ENCODE peak calls at places on chromosomes 12 and 14, in nine cellular contexts. V, M, F, C, D, H, N, Z and R are unnamed samples.

GRCh38 chr12:13661005-13661887 is 320.2 kb downstream of the GRIN2B start:
- DNase-seq in V (peak; percentile 0), M (peak; percentile 63), F (peak; percentile 71), C (peak; percentile 79), D (peak; percentile 61), H (no peak), N (no peak), Z (peak; percentile 67), R (peak; percentile 76)

GRCh38 chr14:89027097-89027740 is 202.8 kb downstream of the TTC8 start:
- DNase-seq in V (peak; percentile 46), M (peak; percentile 66), F (peak; percentile 49), C (peak; percentile 80), D (peak; percentile 61), H (peak; percentile 38), N (peak; percentile 57), Z (no peak), R (peak; percentile 74)

GRCh38 chr14:23562822-23563472 is 4.6 kb downstream of the AP1G2 start:
- DNase-seq in V (peak; percentile 43), M (peak; percentile 67), F (peak; percentile 37), C (peak; percentile 90), D (peak; percentile 58), H (peak; percentile 48), N (peak; percentile 55), Z (no peak), R (no peak)

GRCh38 chr12:94686834-94687628 is 36.7 kb upstream of the TMCC3 start:
- DNase-seq in V (no peak), M (no peak), F (no peak), C (no peak), D (no peak), H (no peak), N (no peak), Z (no peak), R (no peak)

GRCh38 chr14:73223049-73223448 is 14.3 kb upstream of the PAPLN start:
- DNase-seq in V (no peak), M (no peak), F (no peak), C (no peak), D (no peak), H (no peak), N (peak; percentile 19), Z (no peak), R (no peak)

GRCh38 chr12:7972734-7973488 is 36.9 kb upstream of the SLC2A3 start:
- DNase-seq in V (no peak), M (no peak), F (no peak), C (no peak), D (no peak), H (no peak), N (no peak), Z (no peak), R (no peak)

GRCh38 chr12:11877869-11878780 is 192.6 kb upstream of the BCL2L14 start:
- DNase-seq in V (no peak), M (peak; percentile 76), F (peak; percentile 79), C (peak; percentile 32), D (peak; percentile 57), H (no peak), N (no peak), Z (no peak), R (peak; percentile 79)

GRCh38 chr14:34649344-34649743 is 19.4 kb upstream of the SNX6 start:
- DNase-seq in V (no peak), M (no peak), F (no peak), C (no peak), D (no peak), H (no peak), N (no peak), Z (no peak), R (no peak)

GRCh38 chr14:105316563-105316941 is 2.0 kb downstream of the PACS2 start:
- DNase-seq in V (no peak), M (no peak), F (no peak), C (no peak), D (no peak), H (no peak), N (no peak), Z (no peak), R (no peak)
- H3K4me1 ChIP-seq in V (peaks cover 21% of the 10 kb centered on the region), M (peaks cover 43% of the 10 kb centered on the region), F (peaks cover 6% of the 10 kb centered on the region), C (no peaks in the 10 kb centered on the region), D (peaks cover 59% of the 10 kb centered on the region), H (peaks cover 48% of the 10 kb centered on the region), N (peaks cover 23% of the 10 kb centered on the region), Z (peaks cover 40% of the 10 kb centered on the region), R (peaks cover 14% of the 10 kb centered on the region)

GRCh38 chr12:46369095-46369473 is 3.5 kb downstream of the SLC38A2 start:
- DNase-seq in V (no peak), M (no peak), F (no peak), C (no peak), D (no peak), H (no peak), N (no peak), Z (no peak), R (no peak)
- H3K36me3 ChIP-seq in V (peaks cover 59% of the 10 kb centered on the region), M (peaks cover 4% of the 10 kb centered on the region), F (peaks cover 17% of the 10 kb centered on the region), C (peaks cover 70% of the 10 kb centered on the region), D (peaks cover 62% of the 10 kb centered on the region), H (peaks cover 70% of the 10 kb centered on the region), N (peaks cover 69% of the 10 kb centered on the region), Z (peaks cover 71% of the 10 kb centered on the region), R (peaks cover 8% of the 10 kb centered on the region)

DNA sequence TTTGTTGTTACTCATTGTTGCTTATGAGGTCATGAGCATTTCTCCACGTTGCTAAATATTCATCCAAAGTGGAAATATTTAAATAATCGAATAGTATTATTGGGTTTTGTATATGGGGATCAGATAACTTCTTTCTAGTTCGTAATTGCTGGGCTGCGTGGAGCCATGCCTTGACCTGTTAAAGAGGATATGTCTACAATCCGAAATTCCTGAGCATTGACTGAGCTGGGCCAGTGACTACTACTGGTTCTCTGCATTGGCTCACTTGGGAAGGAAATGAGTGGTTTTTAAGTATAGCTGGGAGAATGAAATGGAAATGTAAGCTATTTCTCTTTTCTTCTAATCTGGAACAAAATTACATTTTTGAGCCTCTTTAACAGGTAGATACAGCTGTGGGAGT is 163.2 kb downstream of the RPL10L start:
- DNase-seq in V (no peak), M (no peak), F (no peak), C (no peak), D (no peak), H (no peak), N (no peak), Z (no peak), R (no peak)
- H3K4me3 ChIP-seq in V (no peak overlapping the region), M (no peak overlapping the region), F (no peak overlapping the region), C (no peak overlapping the region), D (no peak overlapping the region), H (no peak overlapping the region), N (no peak overlapping the region), Z (no peak overlapping the region), R (no peak overlapping the region)

GRCh38 chr12:54032220-54032619 is 630 bp upstream of the HOXC5 start:
- DNase-seq in V (no peak), M (no peak), F (no peak), C (no peak), D (no peak), H (no peak), N (no peak), Z (no peak), R (no peak)

GRCh38 chr12:54029529-54030441 is 1.5 kb downstream of the HOXC6 start:
- DNase-seq in V (no peak), M (no peak), F (no peak), C (peak; percentile 64), D (no peak), H (no peak), N (no peak), Z (no peak), R (no peak)

GRCh38 chr12:54032627-54033100 is at the start of gene HOXC5:
- DNase-seq in V (peak; percentile 54), M (peak; percentile 68), F (peak; percentile 65), C (peak; percentile 94), D (peak; percentile 84), H (peak; percentile 51), N (peak; percentile 50), Z (peak; percentile 69), R (peak; percentile 60)

GRCh38 chr12:54030442-54030801 is 2.2 kb downstream of the HOXC6 start:
- DNase-seq in V (no peak), M (no peak), F (no peak), C (no peak), D (no peak), H (no peak), N (no peak), Z (no peak), R (no peak)

GRCh38 chr12:54030889-54031860 is 1.7 kb upstream of the HOXC5 start:
- DNase-seq in V (no peak), M (peak; percentile 32), F (no peak), C (peak; percentile 79), D (no peak), H (no peak), N (no peak), Z (no peak), R (no peak)
- H3K4me1 ChIP-seq in V (peaks cover 31% of the 10 kb centered on the region), M (peaks cover 37% of the 10 kb centered on the region), F (no peaks in the 10 kb centered on the region), C (peaks cover 37% of the 10 kb centered on the region), D (peaks cover 53% of the 10 kb centered on the region), H (peaks cover 38% of the 10 kb centered on the region), N (peaks cover 26% of the 10 kb centered on the region), Z (peaks cover 34% of the 10 kb centered on the region), R (peaks cover 13% of the 10 kb centered on the region)